ENCODE peak calls at places on chromosomes 13 and 19, in seven cellular contexts. F is stimulated activated CD4-positive, alpha-beta T cell treated with anti-CD3 and anti-CD28 coated beads, Interleukin-1b, Interleukin-23, amount 100 ng/mL, for 24 hours; J is Calu3; A is B cell; T is AG10803; C is T-helper 1 cell; M is right lobe of liver. Y is an unnamed sample.

GRCh38 chr19:55777528-55777927 is 8.6 kb downstream of the RFPL4AL1 start:
- DNase-seq in F (no peak), J (peak), A (no peak), T (no peak), C (no peak), M (no peak), Y (no peak)

GRCh38 chr13:35712907-35713685 is 236.6 kb upstream of the MAB21L1 start:
- DNase-seq in F (no peak), J (no peak), A (no peak), T (peak), C (no peak), M (no peak), Y (peak)

GRCh38 chr19:41218615-41219507 is at the start of gene AXL:
- DNase-seq in F (no peak), J (peak), A (no peak), T (peak), C (no peak), M (peak), Y (no peak)

GRCh38 chr13:62473190-62473943 is 1057.7 kb upstream of the PCDH20 start:
- DNase-seq in F (no peak), J (no peak), A (no peak), T (no peak), C (no peak), M (no peak), Y (no peak)

GRCh38 chr13:48477191-48477855 is 55.6 kb downstream of the RCBTB2 start:
- DNase-seq in F (no peak), J (no peak), A (no peak), T (no peak), C (no peak), M (no peak), Y (no peak)

GRCh38 chr19:13363954-13364353 is 142.3 kb downstream of the CACNA1A start:
- DNase-seq in F (no peak), J (no peak), A (no peak), T (no peak), C (no peak), M (no peak), Y (no peak)

GRCh38 chr13:92097337-92097903 is 699.0 kb downstream of the GPC5 start:
- DNase-seq in F (no peak), J (no peak), A (no peak), T (no peak), C (no peak), M (no peak), Y (no peak)

GRCh38 chr19:38877781-38878574 is at the start of gene RINL:
- DNase-seq in F (peak), J (peak), A (peak), T (no peak), C (peak), M (no peak), Y (no peak)

GRCh38 chr13:39874331-39875055 is 219.0 kb downstream of the COG6 start:
- DNase-seq in F (no peak), J (no peak), A (no peak), T (peak), C (no peak), M (no peak), Y (no peak)

GRCh38 chr13:99237981-99238662 is 20.1 kb downstream of the GPR18 start:
- DNase-seq in F (no peak), J (no peak), A (no peak), T (no peak), C (no peak), M (no peak), Y (no peak)

GRCh38 chr13:113976711-113977684 is 3.1 kb upstream of the C13orf46 start:
- DNase-seq in F (no peak), J (peak), A (no peak), T (peak), C (no peak), M (peak), Y (no peak)

GRCh38 chr13:110757296-110757695 is 43.8 kb downstream of the ING1 start:
- DNase-seq in F (no peak), J (no peak), A (no peak), T (no peak), C (no peak), M (no peak), Y (no peak)

GRCh38 chr19:54312436-54313362 is at the start of gene LILRA5:
- DNase-seq in F (no peak), J (no peak), A (peak), T (no peak), C (no peak), M (no peak), Y (no peak)

GRCh38 chr13:23443878-23444277 is 10.4 kb upstream of the SACS start:
- DNase-seq in F (no peak), J (no peak), A (no peak), T (no peak), C (no peak), M (no peak), Y (no peak)

GRCh38 chr13:67772807-67773453 is 542.8 kb upstream of the PCDH9 start:
- DNase-seq in F (no peak), J (no peak), A (no peak), T (no peak), C (no peak), M (no peak), Y (no peak)

Y was measured in SK-N-MC.